ENCODE peak calls at places on chromosomes 13 and 19, in seven cellular contexts. R is HepG2, W is HCT116, U is A549, H is K562, M is GM12878, O is H1. T is an unnamed sample.

GRCh38 chr19:16375157-16375935 is 50.7 kb downstream of the KLF2 start:
- DNase-seq in R (no peak), W (no peak), U (no peak), H (no peak), M (no peak), O (no peak), T (no peak)

GRCh38 chr19:38663957-38664502 is 16.6 kb downstream of the ACTN4 start:
- DNase-seq in R (no peak), W (no peak), U (no peak), H (no peak), M (no peak), O (no peak), T (no peak)

GRCh38 chr13:97318532-97318931 is 96.4 kb downstream of the MBNL2 start:
- DNase-seq in R (no peak), W (no peak), U (no peak), H (no peak), M (no peak), O (no peak), T (peak)

GRCh38 chr19:10431943-10432735 is 11.8 kb downstream of the PDE4A start:
- DNase-seq in R (no peak), W (no peak), U (no peak), H (peak), M (no peak), O (no peak), T (no peak)

GRCh38 chr19:22608441-22608840 is 25.7 kb upstream of the ZNF492 start:
- DNase-seq in R (no peak), W (no peak), U (no peak), H (no peak), M (no peak), O (no peak), T (no peak)

GRCh38 chr19:38721496-38721895 is 22.8 kb downstream of the CAPN12 start:
- DNase-seq in R (no peak), W (no peak), U (no peak), H (no peak), M (no peak), O (no peak), T (no peak)

GRCh38 chr19:47273313-47274070 is 1.2 kb upstream of the INAFM1 start:
- DNase-seq in R (peak), W (peak), U (peak), H (peak), M (no peak), O (peak), T (peak)

GRCh38 chr19:41937976-41938375 is 9.7 kb upstream of the ERFL start:
- DNase-seq in R (no peak), W (no peak), U (no peak), H (no peak), M (no peak), O (no peak), T (no peak)

GRCh38 chr13:33931397-33931987 is 113.5 kb downstream of the RFC3 start:
- DNase-seq in R (peak), W (peak), U (peak), H (peak), M (peak), O (no peak), T (peak)

GRCh38 chr13:71677114-71677513 is 189.9 kb downstream of the DACH1 start:
- DNase-seq in R (no peak), W (no peak), U (no peak), H (no peak), M (no peak), O (no peak), T (no peak)

GRCh38 chr13:50228527-50228926 is 213.3 kb downstream of the KCNRG start:
- DNase-seq in R (no peak), W (no peak), U (no peak), H (no peak), M (no peak), O (no peak), T (no peak)

GRCh38 chr19:38255759-38256052 is 468 bp downstream of the PPP1R14A start:
- DNase-seq in R (no peak), W (no peak), U (no peak), H (peak), M (no peak), O (no peak), T (no peak)

GRCh38 chr19:1860821-1861598 is 2.4 kb downstream of the KLF16 start:
- DNase-seq in R (no peak), W (no peak), U (no peak), H (no peak), M (no peak), O (no peak), T (no peak)

GRCh38 chr19:45899919-45900589 is 2.4 kb downstream of the MYPOP start:
- DNase-seq in R (no peak), W (no peak), U (no peak), H (no peak), M (no peak), O (no peak), T (no peak)

GRCh38 chr13:112842343-112842856 is 126.6 kb upstream of the MCF2L start:
- DNase-seq in R (no peak), W (no peak), U (no peak), H (no peak), M (no peak), O (no peak), T (no peak)

GRCh38 chr13:94556646-94557045 is 39.3 kb downstream of the TGDS start:
- DNase-seq in R (no peak), W (no peak), U (no peak), H (no peak), M (no peak), O (no peak), T (no peak)

GRCh38 chr13:50125306-50125555 is 110.0 kb downstream of the KCNRG start:
- DNase-seq in R (no peak), W (no peak), U (peak), H (no peak), M (no peak), O (no peak), T (no peak)

GRCh38 chr13:108728370-108728769 is 99.0 kb downstream of the MYO16 start:
- DNase-seq in R (peak), W (peak), U (no peak), H (no peak), M (no peak), O (peak), T (no peak)

GRCh38 chr19:869245-870177 is 10.0 kb downstream of the CFD start:
- DNase-seq in R (no peak), W (peak), U (peak), H (no peak), M (no peak), O (no peak), T (peak)

GRCh38 chr13:24215732-24216131 is 55.2 kb downstream of the SPATA13 start:
- DNase-seq in R (no peak), W (no peak), U (no peak), H (no peak), M (no peak), O (no peak), T (peak)

GRCh38 chr19:18610556-18611326 is 1.9 kb upstream of the TMEM59L start:
- DNase-seq in R (peak), W (no peak), U (no peak), H (peak), M (no peak), O (no peak), T (no peak)

GRCh38 chr19:40646564-40647254 is 43.7 kb downstream of the NUMBL start:
- DNase-seq in R (no peak), W (no peak), U (no peak), H (peak), M (no peak), O (no peak), T (peak)

GRCh38 chr19:33831835-33832234 is 35.2 kb downstream of the KCTD15 start:
- DNase-seq in R (no peak), W (no peak), U (no peak), H (no peak), M (no peak), O (no peak), T (no peak)

GRCh38 chr13:107216046-107216715 is 648.2 kb upstream of the ARGLU1 start:
- DNase-seq in R (no peak), W (no peak), U (no peak), H (no peak), M (no peak), O (no peak), T (no peak)

GRCh38 chr19:48999481-49000325 is 6.0 kb downstream of the RUVBL2 start:
- DNase-seq in R (no peak), W (no peak), U (peak), H (peak), M (no peak), O (peak), T (peak)

GRCh38 chr19:37468961-37469777 is at the start of gene ZNF570:
- DNase-seq in R (peak), W (no peak), U (peak), H (no peak), M (peak), O (peak), T (peak)

GRCh38 chr13:78586706-78587105 is 16.6 kb downstream of the POU4F1 start:
- DNase-seq in R (no peak), W (no peak), U (no peak), H (peak), M (no peak), O (no peak), T (no peak)

GRCh38 chr13:20588529-20589110 is 21.7 kb downstream of the IFT88 start:
- DNase-seq in R (no peak), W (no peak), U (no peak), H (no peak), M (no peak), O (no peak), T (no peak)

GRCh38 chr13:66992183-66992582 is 238.0 kb downstream of the PCDH9 start:
- DNase-seq in R (no peak), W (no peak), U (no peak), H (no peak), M (no peak), O (no peak), T (peak)

GRCh38 chr19:33419763-33420080 is 46.2 kb downstream of the CEBPG start:
- DNase-seq in R (no peak), W (no peak), U (no peak), H (peak), M (no peak), O (no peak), T (no peak)

GRCh38 chr13:114225610-114226009 is 9.1 kb upstream of the CDC16 start:
- DNase-seq in R (no peak), W (no peak), U (no peak), H (no peak), M (no peak), O (no peak), T (no peak)

GRCh38 chr13:30033681-30034447 is 183.4 kb upstream of the UBL3 start:
- DNase-seq in R (no peak), W (no peak), U (no peak), H (no peak), M (no peak), O (no peak), T (peak)

GRCh38 chr13:80339841-80340642 is 884 bp downstream of the SPRY2 start:
- DNase-seq in R (peak), W (no peak), U (no peak), H (peak), M (no peak), O (no peak), T (peak)

GRCh38 chr13:44197791-44198770 is 175.5 kb upstream of the SERP2 start:
- DNase-seq in R (no peak), W (no peak), U (no peak), H (no peak), M (peak), O (no peak), T (peak)

GRCh38 chr19:39506944-39507714 is 7.8 kb upstream of the SELENOV start:
- DNase-seq in R (peak), W (no peak), U (peak), H (peak), M (no peak), O (peak), T (peak)

GRCh38 chr19:35459414-35460082 is 11.5 kb downstream of the FFAR2 start:
- DNase-seq in R (peak), W (no peak), U (no peak), H (peak), M (no peak), O (no peak), T (no peak)

GRCh38 chr13:109156181-109156935 is 526.9 kb downstream of the MYO16 start:
- DNase-seq in R (no peak), W (no peak), U (no peak), H (no peak), M (no peak), O (no peak), T (peak)

GRCh38 chr19:5693195-5694166 is 3.4 kb downstream of the RPL36 start:
- DNase-seq in R (no peak), W (no peak), U (no peak), H (no peak), M (no peak), O (no peak), T (no peak)
- TF ChIP-seq CEBPB in R (no peak), W (no peak), U (no peak), H (no peak), M (no peak), O (no peak), T (no peak)

GRCh38 chr13:26053418-26053980 is 1.7 kb upstream of the SHISA2 start:
- DNase-seq in R (no peak), W (no peak), U (no peak), H (no peak), M (no peak), O (no peak), T (no peak)

GRCh38 chr13:26048745-26049144 is 3.1 kb downstream of the SHISA2 start:
- DNase-seq in R (no peak), W (no peak), U (no peak), H (no peak), M (no peak), O (no peak), T (no peak)

GRCh38 chr13:26052136-26052736 is 420 bp upstream of the SHISA2 start:
- DNase-seq in R (no peak), W (no peak), U (no peak), H (no peak), M (no peak), O (no peak), T (no peak)

GRCh38 chr13:26051231-26052135 is at the start of gene SHISA2:
- DNase-seq in R (no peak), W (no peak), U (no peak), H (no peak), M (no peak), O (peak), T (peak)

DNA sequence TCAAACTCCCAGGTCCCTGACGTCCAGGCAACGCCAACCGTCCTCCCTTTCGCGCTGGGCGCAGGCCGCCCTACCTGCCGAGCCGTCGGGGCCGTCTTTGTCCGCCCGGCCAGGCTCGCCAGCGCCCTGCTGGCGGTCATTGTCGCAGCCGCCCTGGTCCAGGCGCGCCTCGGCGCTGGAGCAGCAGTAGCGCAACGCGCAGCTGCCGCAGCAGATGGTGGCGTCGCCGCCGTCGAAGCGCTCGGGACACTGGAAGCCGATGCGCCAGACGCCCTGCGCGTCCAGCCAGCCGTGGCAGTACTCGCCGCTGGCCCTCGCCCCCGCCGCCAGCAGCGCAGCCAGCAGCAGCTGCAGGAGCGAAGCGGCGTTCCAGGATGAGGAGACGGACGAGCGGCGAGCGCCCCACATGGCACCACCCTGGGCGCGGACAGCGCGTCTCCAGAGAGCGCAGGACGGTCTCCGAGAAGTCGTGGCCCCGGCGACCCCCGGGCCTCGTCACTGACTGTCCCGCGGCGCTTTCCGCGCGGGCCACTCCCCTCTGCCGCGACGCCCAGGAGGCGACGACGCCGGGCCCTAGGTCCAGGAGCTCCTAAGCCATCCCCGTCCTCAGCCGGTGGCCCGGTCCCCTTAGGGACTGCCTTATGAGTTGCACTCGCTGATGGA is 1.1 kb downstream of the SHISA2 start:
- DNase-seq in R (no peak), W (no peak), U (no peak), H (no peak), M (no peak), O (no peak), T (no peak)
- TF ChIP-seq CEBPB in R (no peak), W (no peak), U (no peak), H (no peak), M (no peak), O (no peak), T (no peak)

GRCh38 chr19:53172892-53173291 is 14.0 kb upstream of the ZNF347 start:
- DNase-seq in R (peak), W (no peak), U (no peak), H (no peak), M (no peak), O (no peak), T (peak)
- TF ChIP-seq CEBPB in R (peak), W (no peak), U (no peak), H (peak), M (no peak), O (no peak), T (peak)

DNA sequence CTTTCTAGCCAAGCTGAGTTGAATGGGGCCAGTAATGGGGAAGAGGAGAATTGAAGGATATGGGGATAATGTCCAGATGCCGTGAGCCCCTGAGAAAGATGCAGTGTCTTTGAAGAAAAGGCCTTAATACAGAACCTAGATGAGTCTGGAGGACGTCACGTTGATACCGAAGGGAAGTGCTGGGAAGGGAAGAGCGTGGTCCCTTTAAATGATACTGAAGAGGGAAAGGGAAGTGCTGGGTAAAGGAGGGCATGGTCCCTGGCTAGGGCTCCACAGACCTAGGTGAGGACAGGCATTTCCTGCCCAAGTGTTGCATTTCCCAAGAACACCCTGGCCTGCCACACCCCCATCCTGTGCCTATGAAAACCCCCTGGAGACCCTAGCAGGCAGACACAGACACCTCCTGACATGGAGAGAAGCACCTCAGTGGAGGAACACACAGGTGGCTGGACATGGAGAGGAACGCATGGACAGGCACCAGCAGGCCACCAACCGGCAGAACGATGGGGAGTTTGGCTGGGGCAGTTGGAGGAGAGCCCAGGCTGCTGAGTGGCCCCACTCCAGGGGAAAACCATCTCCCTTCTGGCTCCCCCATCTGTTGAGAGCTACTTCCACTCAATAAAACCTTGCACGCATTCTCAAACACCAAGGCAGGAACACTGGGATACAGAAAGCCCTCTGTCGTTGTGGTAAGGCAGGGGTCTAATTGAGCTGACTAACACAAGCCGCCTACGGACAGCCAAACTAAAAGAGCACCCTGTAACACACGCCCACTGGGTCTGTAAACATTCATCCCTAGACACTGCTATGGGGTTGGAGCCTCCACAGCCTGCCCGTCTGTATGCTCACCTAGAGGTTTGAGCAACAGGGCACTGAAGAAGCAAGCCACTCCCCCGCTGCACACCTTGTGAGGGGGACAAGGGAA is 34.9 kb upstream of the POMP start:
- DNase-seq in R (no peak), W (no peak), U (no peak), H (no peak), M (no peak), O (no peak), T (peak)
- TF ChIP-seq CEBPB in R (no peak), W (no peak), U (no peak), H (no peak), M (no peak), O (no peak), T (no peak)

DNA sequence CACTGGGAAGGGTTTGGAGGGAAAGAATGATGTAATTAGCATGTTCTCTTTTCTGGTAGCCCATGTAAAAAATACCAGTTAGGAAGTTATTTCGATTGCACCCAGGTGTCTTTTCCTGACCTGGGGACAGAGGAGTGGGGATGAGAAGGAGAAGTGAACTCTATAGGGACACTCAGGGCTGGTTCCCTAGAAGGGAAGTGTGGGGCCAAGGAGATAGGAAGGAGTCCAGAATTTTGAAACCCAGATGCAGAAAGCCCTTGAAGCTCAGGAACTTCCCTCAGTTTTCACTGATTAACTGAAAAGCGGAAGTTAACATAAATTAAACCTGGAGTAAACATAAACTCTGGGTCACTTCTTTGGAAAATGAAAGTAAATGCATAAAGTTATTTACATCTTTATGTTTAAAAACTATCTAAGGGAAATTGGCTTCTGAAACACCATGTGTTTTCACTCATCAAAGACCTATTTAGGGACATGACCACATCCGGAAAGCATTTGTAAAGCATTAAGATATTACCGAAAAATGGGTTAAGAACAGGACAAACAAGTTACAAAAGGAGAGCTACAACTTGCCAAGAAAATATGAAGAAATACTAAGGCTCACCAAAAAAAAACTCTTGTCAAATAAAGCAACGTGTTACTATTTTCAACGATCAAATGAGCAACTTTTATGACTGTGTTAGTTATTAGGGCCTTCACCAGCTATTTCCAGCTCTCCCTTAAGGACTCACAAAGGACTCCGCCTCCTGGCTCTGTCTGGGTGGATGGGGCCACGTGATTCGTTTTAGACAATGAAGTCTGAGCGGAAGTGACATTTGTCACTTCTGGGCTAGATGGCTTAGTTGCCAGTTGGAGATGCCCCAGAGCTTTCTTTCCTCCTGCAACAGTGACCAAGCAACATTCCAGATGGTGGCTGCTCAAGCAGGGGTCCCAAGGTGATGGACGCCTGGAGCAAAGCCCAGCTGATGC is 439.1 kb upstream of the ZNF507 start:
- DNase-seq in R (no peak), W (no peak), U (no peak), H (no peak), M (no peak), O (no peak), T (no peak)
- TF ChIP-seq CEBPB in R (no peak), W (no peak), U (no peak), H (no peak), M (no peak), O (no peak), T (no peak)